ENCODE peak calls at places on chromosomes 3 and 15, in six cellular contexts. O is A549, T is bronchial epithelial cell, N is tibial artery, U is epithelial cell of esophagus, Z is stomach. W is an unnamed sample.

GRCh38 chr15:48573780-48574179 is 71.7 kb downstream of the FBN1 start:
- DNase-seq in N (no peak), T (no peak), U (no peak), Z (no peak), O (no peak), W (no peak)

GRCh38 chr3:139893963-139894637 is 40.9 kb upstream of the CLSTN2 start:
- DNase-seq in T (no peak), O (no peak), U (no peak), N (no peak), Z (no peak), W (no peak)

GRCh38 chr3:114307222-114307840 is 13.5 kb downstream of the TIGIT start:
- DNase-seq in U (no peak), O (no peak), T (no peak), Z (no peak), N (no peak), W (peak; percentile 27)

GRCh38 chr3:74053970-74054369 is 429.2 kb upstream of the PDZRN3 start:
- DNase-seq in T (no peak), Z (no peak), N (no peak), O (no peak), U (no peak), W (no peak)

GRCh38 chr3:128911911-128912310 is 32.5 kb downstream of the ACAD9 start:
- DNase-seq in N (no peak), Z (no peak), U (no peak), O (no peak), T (no peak), W (no peak)

GRCh38 chr3:122868322-122868721 is 73.5 kb downstream of the SLC49A4 start:
- DNase-seq in U (no peak), N (no peak), O (no peak), Z (no peak), T (no peak), W (no peak)

GRCh38 chr15:78778422-78778821 is 32.8 kb downstream of the ADAMTS7 start:
- DNase-seq in T (no peak), N (no peak), Z (no peak), U (no peak), O (no peak), W (no peak)

GRCh38 chr3:133509482-133509881 is 64.0 kb upstream of the CDV3 start:
- DNase-seq in U (no peak), Z (no peak), O (no peak), N (no peak), T (no peak), W (no peak)

GRCh38 chr15:78307977-78308376 is 8.6 kb upstream of the SKIC8 start:
- DNase-seq in U (no peak), Z (peak; percentile 9), O (no peak), N (no peak), T (no peak), W (no peak)

GRCh38 chr15:61818801-61819200 is 241.4 kb downstream of the VPS13C start:
- DNase-seq in T (no peak), O (no peak), N (no peak), U (no peak), Z (no peak), W (no peak)

GRCh38 chr3:180420804-180421203 is 181.2 kb upstream of the TTC14 start:
- DNase-seq in T (peak; percentile 77), O (no peak), N (no peak), Z (no peak), U (peak; percentile 24), W (no peak)

GRCh38 chr15:94070341-94071275 is 160.8 kb upstream of the MCTP2 start:
- DNase-seq in Z (peak; percentile 27), U (peak; percentile 55), N (no peak), O (peak; percentile 46), T (peak; percentile 48), W (no peak)

GRCh38 chr15:48064435-48064834 is 56.4 kb upstream of the SLC24A5 start:
- DNase-seq in T (no peak), O (no peak), U (no peak), N (no peak), Z (no peak), W (no peak)

GRCh38 chr15:72306211-72306785 is 13.7 kb downstream of the CELF6 start:
- DNase-seq in O (peak; percentile 42), T (peak; percentile 45), U (peak; percentile 34), Z (no peak), N (no peak), W (no peak)

GRCh38 chr15:68154923-68155559 is 50.1 kb downstream of the CALML4 start:
- DNase-seq in U (peak; percentile 65), T (peak; percentile 55), N (no peak), O (peak; percentile 77), Z (peak; percentile 37), W (peak; percentile 72)

GRCh38 chr15:26235148-26235769 is 372.1 kb upstream of the ATP10A start:
- DNase-seq in Z (no peak), O (no peak), T (no peak), N (no peak), U (no peak), W (no peak)
- H3K4me3 ChIP-seq in Z (no peak overlapping the region), O (no peak overlapping the region), T (no peak overlapping the region), N (no peak overlapping the region), U (no peak overlapping the region), W (no peak overlapping the region)

GRCh38 chr15:65420975-65421359 is 1.8 kb downstream of the IGDCC4 start:
- DNase-seq in U (no peak), O (no peak), N (peak; percentile 44), T (no peak), Z (no peak), W (no peak)
- H3K4me3 ChIP-seq in U (no peak overlapping the region), O (no peak overlapping the region), N (peak overlapping the region; percentile 51), T (no peak overlapping the region), Z (peak overlapping the region; percentile 59), W (no peak overlapping the region)

GRCh38 chr3:99903844-99904243 is 86.2 kb downstream of the CMSS1 start:
- DNase-seq in O (no peak), Z (no peak), T (no peak), U (peak; percentile 39), N (no peak), W (no peak)

GRCh38 chr3:99902091-99902490 is 84.4 kb downstream of the CMSS1 start:
- DNase-seq in Z (no peak), U (peak; percentile 64), T (peak; percentile 67), O (no peak), N (no peak), W (no peak)

GRCh38 chr3:99899603-99900002 is 81.9 kb downstream of the CMSS1 start:
- DNase-seq in N (no peak), T (no peak), U (no peak), O (no peak), Z (no peak), W (no peak)

GRCh38 chr3:99900248-99900647 is 82.6 kb downstream of the CMSS1 start:
- DNase-seq in U (no peak), N (no peak), Z (no peak), T (no peak), O (no peak), W (no peak)

GRCh38 chr3:99901200-99901926 is 83.7 kb downstream of the CMSS1 start:
- DNase-seq in Z (no peak), U (peak; percentile 87), O (peak; percentile 58), T (peak; percentile 90), N (no peak), W (peak; percentile 79)
- H3K4me3 ChIP-seq in Z (no peak overlapping the region), U (no peak overlapping the region), O (peak overlapping the region; percentile 10), T (no peak overlapping the region), N (no peak overlapping the region), W (no peak overlapping the region)

DNA sequence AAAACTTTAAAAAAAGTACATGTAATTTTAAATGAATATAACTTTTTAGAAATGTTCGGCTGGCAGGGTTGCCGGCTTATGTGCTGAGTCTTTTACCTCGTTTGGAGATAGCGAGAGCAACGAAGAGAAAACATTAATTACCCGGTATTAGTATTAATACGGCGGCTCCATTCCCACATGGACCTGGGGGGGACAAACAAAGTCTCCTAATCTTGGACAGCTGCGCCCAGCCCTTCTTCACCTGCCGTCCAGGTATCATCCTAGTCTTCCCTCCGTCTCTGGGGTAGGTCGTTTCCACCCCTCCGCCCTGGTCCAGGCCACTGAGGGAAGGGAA is 316 bp upstream of the DIS3L start:
- DNase-seq in N (no peak), O (no peak), Z (no peak), T (no peak), U (no peak), W (no peak)
- H3K4me3 ChIP-seq in N (peak overlapping the region; percentile 71), O (peak overlapping the region; percentile 51), Z (peak overlapping the region; percentile 75), T (peak overlapping the region; percentile 52), U (peak overlapping the region; percentile 57), W (peak overlapping the region; percentile 60)